ENCODE peak calls at places on chromosomes 5 and 9, in ten cellular contexts. S is heart left ventricle, M is IMR-90, U is GM12865, F is fibroblast of mammary gland, D is HepG2, W is WERI-Rb-1, V is foreskin fibroblast, C is left ventricle myocardium inferior, Y is right lobe of liver. Q is an unnamed sample.

GRCh38 chr5:77316871-77317661 is 106.6 kb downstream of the PDE8B start:
- DNase-seq in S (no peak), M (peak), U (no peak), F (peak), D (no peak), W (no peak), V (peak), C (no peak), Y (no peak), Q (no peak)

GRCh38 chr9:35645736-35646582 is 4.8 kb downstream of the SIT1 start:
- DNase-seq in S (no peak), M (no peak), U (no peak), F (no peak), D (peak), W (peak), V (peak), C (no peak), Y (peak), Q (peak)

GRCh38 chr9:91541744-91542143 is 118.1 kb upstream of the NFIL3 start:
- DNase-seq in S (no peak), M (peak), U (no peak), F (no peak), D (no peak), W (no peak), V (no peak), C (no peak), Y (no peak), Q (no peak)

GRCh38 chr5:143182901-143183820 is 220.3 kb downstream of the NR3C1 start:
- DNase-seq in S (no peak), M (peak), U (peak), F (peak), D (peak), W (no peak), V (no peak), C (peak), Y (peak), Q (peak)

GRCh38 chr5:40987349-40987748 is 78.1 kb downstream of the C7 start:
- DNase-seq in S (no peak), M (no peak), U (no peak), F (no peak), D (no peak), W (no peak), V (no peak), C (no peak), Y (no peak), Q (no peak)

GRCh38 chr5:157366741-157367684 is 93.0 kb upstream of the NIPAL4 start:
- DNase-seq in S (no peak), M (peak), U (peak), F (peak), D (peak), W (no peak), V (peak), C (no peak), Y (no peak), Q (no peak)

GRCh38 chr5:37789991-37790390 is 49.9 kb downstream of the GDNF start:
- DNase-seq in S (no peak), M (peak), U (no peak), F (peak), D (no peak), W (no peak), V (no peak), C (no peak), Y (no peak), Q (no peak)

GRCh38 chr9:137431416-137431931 is 8.3 kb downstream of the NOXA1 start:
- DNase-seq in S (peak), M (no peak), U (no peak), F (no peak), D (no peak), W (no peak), V (no peak), C (no peak), Y (peak), Q (peak)

GRCh38 chr5:149680810-149681221 is 49.3 kb upstream of the PPARGC1B start:
- DNase-seq in S (peak), M (no peak), U (peak), F (no peak), D (no peak), W (no peak), V (no peak), C (peak), Y (peak), Q (peak)

GRCh38 chr9:120876842-120877240 is at the start of gene PHF19:
- DNase-seq in S (peak), M (no peak), U (no peak), F (peak), D (peak), W (no peak), V (peak), C (peak), Y (peak), Q (peak)

GRCh38 chr5:145483211-145483610 is 351.9 kb downstream of the PRELID2 start:
- DNase-seq in S (no peak), M (peak), U (no peak), F (peak), D (no peak), W (no peak), V (peak), C (no peak), Y (no peak), Q (no peak)

GRCh38 chr9:124359426-124359825 is 55.8 kb downstream of the PSMB7 start:
- DNase-seq in S (no peak), M (no peak), U (no peak), F (no peak), D (no peak), W (no peak), V (no peak), C (no peak), Y (no peak), Q (peak)

GRCh38 chr9:124355941-124356744 is 59.1 kb downstream of the PSMB7 start:
- DNase-seq in S (no peak), M (no peak), U (no peak), F (peak), D (no peak), W (no peak), V (no peak), C (no peak), Y (no peak), Q (peak)

GRCh38 chr9:124356745-124357390 is 58.4 kb downstream of the PSMB7 start:
- DNase-seq in S (no peak), M (no peak), U (no peak), F (no peak), D (no peak), W (no peak), V (no peak), C (no peak), Y (no peak), Q (peak)

GRCh38 chr9:124358617-124359016 is 56.6 kb downstream of the PSMB7 start:
- DNase-seq in S (no peak), M (no peak), U (no peak), F (no peak), D (no peak), W (no peak), V (no peak), C (no peak), Y (no peak), Q (peak)

GRCh38 chr9:124357591-124358361 is 57.5 kb downstream of the PSMB7 start:
- DNase-seq in S (no peak), M (no peak), U (peak), F (peak), D (no peak), W (peak), V (no peak), C (no peak), Y (no peak), Q (peak)
- TF ChIP-seq CTCF in S (no peak), M (no peak), U (peak), F (no peak), D (peak), W (peak), V (peak), C (no peak), Y (no peak), Q (no peak)

DNA sequence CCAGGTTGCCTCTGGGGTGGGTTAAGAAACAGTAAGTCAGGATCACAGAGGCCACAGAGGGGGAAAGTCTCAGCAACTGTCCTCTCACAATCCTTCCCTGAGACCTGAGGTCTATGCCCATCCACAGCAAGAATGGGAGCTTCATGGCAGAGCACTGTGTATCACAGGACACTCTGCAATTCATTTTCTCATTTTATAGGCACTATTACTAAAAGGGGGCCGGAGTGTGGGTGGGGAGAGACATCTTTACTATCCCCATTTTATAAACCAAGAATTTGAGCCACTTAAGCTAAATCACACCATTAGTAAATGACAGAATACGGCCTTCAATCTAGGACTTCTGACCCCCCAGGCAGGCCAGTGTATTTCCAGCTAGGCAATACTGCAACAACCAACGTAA is 79.9 kb downstream of the LHFPL2 start:
- DNase-seq in S (no peak), M (no peak), U (no peak), F (no peak), D (no peak), W (no peak), V (no peak), C (no peak), Y (no peak), Q (no peak)
- H3K4me3 ChIP-seq in S (no peak), M (no peak), U (no peak), F (no peak), D (no peak), W (no peak), V (no peak), C (no peak), Y (no peak), Q (no peak)

DNA sequence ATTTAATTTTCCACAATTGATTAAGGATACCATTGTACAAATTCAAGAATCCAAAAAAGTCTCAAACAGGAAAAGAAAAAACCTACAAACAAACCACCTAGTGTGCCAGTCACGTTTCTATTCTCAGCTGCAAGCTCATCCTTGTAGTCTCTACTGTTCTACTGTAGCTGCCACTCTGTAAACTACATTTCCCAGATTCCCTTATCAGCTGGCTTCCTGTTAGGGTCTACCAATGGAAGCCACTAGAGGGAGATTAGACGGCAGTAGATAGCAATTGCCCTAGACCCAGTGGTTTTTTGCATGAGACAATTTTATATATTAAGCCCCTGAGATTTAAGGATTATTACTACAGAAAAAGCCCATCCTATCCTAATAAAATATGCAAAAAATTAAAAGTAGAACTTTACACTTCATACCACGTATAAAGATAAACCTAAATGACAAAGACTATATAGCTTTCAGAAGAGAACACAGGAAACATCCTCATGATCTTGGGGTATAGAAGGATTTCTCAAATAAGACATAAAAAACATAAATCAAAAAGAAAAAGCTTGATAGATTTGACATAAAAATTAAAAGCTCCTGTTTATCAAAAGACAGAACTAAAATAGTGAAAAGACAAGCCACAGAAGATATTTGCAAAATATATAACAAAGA is 37.4 kb downstream of the P4HA2 start:
- DNase-seq in S (no peak), M (peak), U (peak), F (peak), D (peak), W (peak), V (peak), C (no peak), Y (no peak), Q (no peak)
- TF ChIP-seq CTCF in S (peak), M (peak), U (peak), F (peak), D (peak), W (peak), V (peak), C (peak), Y (peak), Q (peak)

GRCh38 chr9:125655074-125655633 is 51.9 kb downstream of the MAPKAP1 start:
- DNase-seq in S (no peak), M (no peak), U (no peak), F (peak), D (no peak), W (no peak), V (no peak), C (no peak), Y (no peak), Q (no peak)
- H3K4me3 ChIP-seq in S (no peak), M (no peak), U (no peak), F (no peak), D (no peak), W (no peak), V (no peak), C (no peak), Y (no peak), Q (no peak)

DNA sequence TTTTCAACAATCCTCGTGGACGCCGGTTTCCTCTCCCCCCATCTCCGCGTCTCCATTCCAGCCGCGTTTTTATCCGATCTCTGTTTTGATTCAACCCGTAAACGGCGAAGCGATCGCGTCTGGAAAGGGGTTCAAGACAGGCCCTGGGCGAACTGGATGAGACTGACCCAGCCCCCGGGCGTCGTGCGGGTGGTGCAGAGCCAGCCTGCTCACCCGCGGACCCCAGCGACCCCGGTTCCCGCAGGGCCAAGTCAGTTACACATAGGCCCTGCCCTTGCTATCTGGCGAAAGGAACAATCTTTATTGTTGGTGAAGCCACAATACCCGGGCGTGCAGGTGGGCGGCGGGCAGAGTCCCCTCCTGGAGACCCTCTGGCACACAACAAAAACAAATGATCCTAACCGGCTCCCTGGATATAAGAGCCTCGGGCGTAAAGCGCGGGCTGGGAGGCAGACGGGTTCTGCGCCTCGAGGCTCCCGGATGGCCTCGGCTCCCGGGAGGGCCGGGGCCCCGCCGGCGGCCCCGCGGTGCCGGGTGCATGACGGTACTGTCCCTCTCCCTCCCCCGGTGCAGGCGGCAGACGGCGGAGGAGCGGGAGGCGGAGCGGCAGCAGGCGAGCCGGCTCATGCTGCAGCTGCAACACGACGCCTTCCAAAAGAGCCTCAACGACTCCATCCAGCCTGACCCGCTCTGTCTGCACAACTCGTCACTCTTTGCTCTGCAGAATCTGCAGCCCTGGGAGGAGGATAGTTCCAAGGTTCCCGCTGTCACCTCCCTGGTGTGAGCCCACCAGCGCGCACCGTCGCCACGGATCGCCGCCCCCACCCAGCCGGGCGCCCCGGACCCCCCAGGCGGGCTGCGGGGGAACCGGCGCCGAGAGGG is 2.0 kb downstream of the TLX3 start:
- DNase-seq in S (no peak), M (peak), U (no peak), F (peak), D (no peak), W (peak), V (peak), C (no peak), Y (no peak), Q (no peak)
- TF ChIP-seq CTCF in S (no peak), M (no peak), U (no peak), F (no peak), D (no peak), W (no peak), V (no peak), C (no peak), Y (no peak), Q (no peak)

GRCh38 chr9:133359420-133360175 is 3.2 kb downstream of the SURF2 start:
- DNase-seq in S (no peak), M (no peak), U (no peak), F (no peak), D (peak), W (peak), V (no peak), C (no peak), Y (no peak), Q (no peak)
- H3K4me3 ChIP-seq in S (no peak), M (no peak), U (no peak), F (no peak), D (no peak), W (no peak), V (no peak), C (no peak), Y (no peak), Q (no peak)

GRCh38 chr9:102428305-102428704 is 566.8 kb upstream of the CYLC2 start:
- DNase-seq in S (no peak), M (no peak), U (no peak), F (no peak), D (no peak), W (no peak), V (no peak), C (no peak), Y (no peak), Q (no peak)
- TF ChIP-seq CTCF in S (no peak), M (no peak), U (no peak), F (no peak), D (no peak), W (no peak), V (no peak), C (no peak), Y (no peak), Q (no peak)

DNA sequence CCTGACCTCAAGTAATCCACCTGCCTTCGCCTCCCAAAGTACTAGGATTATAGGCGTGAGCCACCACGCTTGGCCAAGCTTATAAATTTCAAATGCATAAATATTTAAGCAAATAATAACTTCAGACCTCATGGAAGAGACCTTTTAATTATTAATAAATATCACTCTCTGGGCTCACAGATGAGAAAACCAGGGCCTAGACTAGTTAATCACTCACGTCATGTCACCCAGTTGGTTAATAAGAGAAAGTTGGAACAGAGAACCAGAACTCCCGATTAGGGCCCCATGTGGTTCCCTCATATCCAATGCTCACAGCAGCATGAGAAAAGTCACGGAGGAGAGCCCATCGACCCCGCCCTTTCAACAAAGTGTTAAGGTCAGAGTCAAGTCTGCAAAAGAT is 79.3 kb downstream of the EPB41L4A start:
- DNase-seq in S (no peak), M (no peak), U (no peak), F (no peak), D (no peak), W (no peak), V (no peak), C (no peak), Y (no peak), Q (no peak)
- H3K4me3 ChIP-seq in S (no peak), M (no peak), U (no peak), F (no peak), D (no peak), W (no peak), V (no peak), C (no peak), Y (no peak), Q (no peak)

GRCh38 chr5:14902826-14903560 is 31.4 kb upstream of the ANKH start:
- DNase-seq in S (no peak), M (no peak), U (no peak), F (no peak), D (no peak), W (no peak), V (no peak), C (no peak), Y (no peak), Q (no peak)
- TF ChIP-seq CTCF in S (no peak), M (no peak), U (no peak), F (no peak), D (no peak), W (no peak), V (no peak), C (no peak), Y (no peak), Q (no peak)

DNA sequence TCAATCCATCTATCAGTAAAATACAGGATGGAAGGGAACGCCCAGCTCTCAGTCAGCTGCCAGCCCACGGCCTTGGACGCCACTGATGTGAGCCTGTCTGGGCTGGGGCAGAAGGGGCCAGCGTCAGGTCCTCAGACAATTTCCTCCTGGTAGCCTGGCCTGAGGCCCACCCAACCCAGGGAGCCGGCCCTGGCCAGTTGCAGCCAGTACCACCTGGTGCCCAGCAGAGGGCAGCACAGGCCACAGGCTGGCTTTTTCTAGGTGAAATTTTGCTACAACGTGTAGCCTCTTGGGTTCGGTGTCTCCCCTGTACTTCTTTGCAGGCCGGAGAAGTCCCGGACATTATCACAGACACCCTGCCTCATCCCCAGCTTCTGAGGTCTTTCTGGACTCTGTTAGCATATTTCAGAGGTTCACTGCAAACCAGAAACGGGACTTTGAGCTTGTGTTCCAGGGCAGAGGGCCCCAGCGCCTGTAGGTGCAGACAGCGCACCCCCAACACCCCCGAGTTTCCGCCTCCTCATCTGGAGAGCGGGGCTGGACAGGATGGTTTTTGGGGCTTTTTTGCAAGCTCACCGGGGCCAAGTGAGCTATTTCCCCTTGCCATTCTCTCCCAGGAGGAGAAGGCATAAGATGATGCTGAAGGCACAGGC is 45.9 kb upstream of the KCNMB1 start:
- DNase-seq in S (peak), M (peak), U (peak), F (peak), D (peak), W (peak), V (peak), C (peak), Y (peak), Q (peak)
- H3K4me3 ChIP-seq in S (no peak), M (no peak), U (no peak), F (no peak), D (no peak), W (no peak), V (no peak), C (no peak), Y (no peak), Q (no peak)